ENCODE peak calls at places on chromosomes 13 and 19, in four cellular contexts. One of them, this sample, is unnamed.

GRCh38 chr19:46904114-46905060 is 43.6 kb downstream of the ARHGAP35 start:
- DNase-seq in K562: no peak
- DNase-seq in H1: no peak
- DNase-seq in SK-N-SH: peak; percentile 42
- DNase-seq in this sample: no peak

GRCh38 chr13:109974354-109974753 is 188.0 kb upstream of the IRS2 start:
- DNase-seq in K562: no peak
- DNase-seq in H1: no peak
- DNase-seq in SK-N-SH: no peak
- DNase-seq in this sample: no peak

GRCh38 chr19:44515031-44515430 is 14.4 kb downstream of the CEACAM20 start:
- DNase-seq in K562: no peak
- DNase-seq in H1: no peak
- DNase-seq in SK-N-SH: no peak
- DNase-seq in this sample: no peak

GRCh38 chr13:74134777-74135305 is 637 bp upstream of the KLF12 start:
- DNase-seq in K562: peak; percentile 12
- DNase-seq in H1: no peak
- DNase-seq in SK-N-SH: peak; percentile 84
- DNase-seq in this sample: peak; percentile 32

GRCh38 chr13:93965587-93965986 is 513.9 kb downstream of the DCT start:
- DNase-seq in K562: no peak
- DNase-seq in H1: no peak
- DNase-seq in SK-N-SH: no peak
- DNase-seq in this sample: no peak

GRCh38 chr13:49632156-49632555 is 3.8 kb downstream of the ARL11 start:
- DNase-seq in K562: no peak
- DNase-seq in H1: no peak
- DNase-seq in SK-N-SH: no peak
- DNase-seq in this sample: no peak

GRCh38 chr19:56076413-56076998 is 44.6 kb downstream of the ZNF787 start:
- DNase-seq in K562: peak; percentile 63
- DNase-seq in H1: no peak
- DNase-seq in SK-N-SH: peak; percentile 74
- DNase-seq in this sample: peak; percentile 74

GRCh38 chr13:112065867-112066623 is 904 bp upstream of the SOX1 start:
- DNase-seq in K562: no peak
- DNase-seq in H1: no peak
- DNase-seq in SK-N-SH: no peak
- DNase-seq in this sample: peak; percentile 66

GRCh38 chr19:45419396-45419795 is 4.3 kb downstream of the ERCC1 start:
- DNase-seq in K562: no peak
- DNase-seq in H1: no peak
- DNase-seq in SK-N-SH: no peak
- DNase-seq in this sample: no peak

GRCh38 chr13:65292488-65292901 is 1937.6 kb downstream of the PCDH9 start:
- DNase-seq in K562: no peak
- DNase-seq in H1: peak; percentile 3
- DNase-seq in SK-N-SH: peak; percentile 46
- DNase-seq in this sample: no peak

GRCh38 chr19:54247106-54247930 is 4.7 kb upstream of the LILRA6 start:
- DNase-seq in K562: no peak
- DNase-seq in H1: no peak
- DNase-seq in SK-N-SH: no peak
- DNase-seq in this sample: no peak

GRCh38 chr19:47725759-47726401 is 12.7 kb downstream of the EHD2 start:
- DNase-seq in K562: no peak
- DNase-seq in H1: no peak
- DNase-seq in SK-N-SH: no peak
- DNase-seq in this sample: no peak

GRCh38 chr13:107421028-107421427 is 794.3 kb downstream of the LIG4 start:
- DNase-seq in K562: no peak
- DNase-seq in H1: no peak
- DNase-seq in SK-N-SH: no peak
- DNase-seq in this sample: no peak

GRCh38 chr13:91058919-91059318 is 288.6 kb upstream of the MIR17HG start:
- DNase-seq in K562: no peak
- DNase-seq in H1: no peak
- DNase-seq in SK-N-SH: no peak
- DNase-seq in this sample: no peak

GRCh38 chr19:993831-994393 is 6.3 kb upstream of the GRIN3B start:
- DNase-seq in K562: no peak
- DNase-seq in H1: no peak
- DNase-seq in SK-N-SH: no peak
- DNase-seq in this sample: peak; percentile 63

DNA sequence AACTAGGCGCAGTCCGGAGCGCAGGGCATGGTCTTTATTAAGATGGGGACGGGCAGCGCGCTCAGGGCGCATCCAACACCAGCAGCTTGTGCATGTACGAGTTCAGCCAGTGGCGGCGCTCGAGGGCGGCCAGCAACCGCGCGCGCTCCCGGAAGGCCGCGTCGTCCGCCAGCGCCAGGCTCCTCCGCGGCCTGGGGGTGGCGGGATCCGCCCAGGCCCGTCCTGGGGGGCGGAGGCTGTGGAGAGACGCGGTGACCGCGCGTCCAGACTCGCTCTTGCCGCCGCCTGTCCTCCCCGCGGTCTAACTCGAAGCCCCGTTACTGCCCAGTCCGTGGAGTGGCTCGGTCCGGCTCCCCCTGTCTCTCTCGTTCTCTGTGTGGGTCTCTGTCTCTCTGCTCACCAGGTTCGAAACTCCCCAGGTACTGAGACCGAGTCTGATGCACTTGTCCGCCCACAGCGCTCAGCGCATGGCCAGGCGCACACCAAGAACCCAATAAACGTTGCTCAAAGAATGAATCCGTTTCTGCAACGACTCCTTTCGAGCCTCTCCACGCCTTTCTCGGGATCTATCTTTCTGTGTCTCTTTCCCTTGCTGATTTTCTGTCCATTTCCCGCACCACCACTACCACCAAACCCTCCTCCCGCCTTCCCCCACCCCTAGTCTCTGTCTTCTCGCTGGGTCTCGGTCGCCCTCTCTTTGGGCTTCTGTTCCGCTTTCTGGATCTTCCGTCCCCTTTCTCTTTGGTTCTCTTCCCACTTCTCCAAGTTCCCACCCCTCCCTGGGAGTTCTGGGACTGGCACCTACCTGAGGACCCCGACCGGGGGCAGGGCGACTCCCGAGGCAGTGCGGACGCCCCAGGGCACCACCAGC is 599 bp downstream of the PTH2 start:
- DNase-seq in K562: peak; percentile 91
- DNase-seq in H1: no peak
- DNase-seq in SK-N-SH: peak; percentile 85
- DNase-seq in this sample: peak; percentile 85
- TF ChIP-seq TEAD4 in K562: no peak
- TF ChIP-seq TEAD4 in H1: no peak
- TF ChIP-seq TEAD4 in SK-N-SH: no peak
- TF ChIP-seq TEAD4 in this sample: no peak

GRCh38 chr19:11191273-11191755 is 6.0 kb downstream of the KANK2 start:
- DNase-seq in K562: peak; percentile 73
- DNase-seq in H1: no peak
- DNase-seq in SK-N-SH: peak; percentile 71
- DNase-seq in this sample: peak; percentile 34
- TF ChIP-seq TEAD4 in K562: no peak
- TF ChIP-seq TEAD4 in H1: no peak
- TF ChIP-seq TEAD4 in SK-N-SH: no peak
- TF ChIP-seq TEAD4 in this sample: no peak

GRCh38 chr19:18513868-18514267 is 8.0 kb downstream of the ELL start:
- DNase-seq in K562: no peak
- DNase-seq in H1: no peak
- DNase-seq in SK-N-SH: peak; percentile 79
- DNase-seq in this sample: no peak
- TF ChIP-seq TEAD4 in K562: no peak
- TF ChIP-seq TEAD4 in H1: no peak
- TF ChIP-seq TEAD4 in SK-N-SH: no peak
- TF ChIP-seq TEAD4 in this sample: no peak

GRCh38 chr13:104385409-104385808 is 1319.2 kb upstream of the SLC10A2 start:
- DNase-seq in K562: no peak
- DNase-seq in H1: no peak
- DNase-seq in SK-N-SH: no peak
- DNase-seq in this sample: no peak
- TF ChIP-seq TEAD4 in K562: no peak
- TF ChIP-seq TEAD4 in H1: no peak
- TF ChIP-seq TEAD4 in SK-N-SH: no peak
- TF ChIP-seq TEAD4 in this sample: no peak

GRCh38 chr19:17055636-17056035 is 19.6 kb downstream of the HAUS8 start:
- DNase-seq in K562: no peak
- DNase-seq in H1: no peak
- DNase-seq in SK-N-SH: no peak
- DNase-seq in this sample: no peak
- TF ChIP-seq TEAD4 in K562: no peak
- TF ChIP-seq TEAD4 in H1: no peak
- TF ChIP-seq TEAD4 in SK-N-SH: no peak
- TF ChIP-seq TEAD4 in this sample: no peak

GRCh38 chr13:113936166-113936565 is 37.7 kb downstream of the C13orf46 start:
- DNase-seq in K562: no peak
- DNase-seq in H1: no peak
- DNase-seq in SK-N-SH: peak; percentile 18
- DNase-seq in this sample: no peak

GRCh38 chr13:113933901-113934300 is 40.0 kb downstream of the C13orf46 start:
- DNase-seq in K562: no peak
- DNase-seq in H1: no peak
- DNase-seq in SK-N-SH: no peak
- DNase-seq in this sample: no peak

GRCh38 chr13:113935523-113935922 is 38.4 kb downstream of the C13orf46 start:
- DNase-seq in K562: no peak
- DNase-seq in H1: no peak
- DNase-seq in SK-N-SH: peak; percentile 55
- DNase-seq in this sample: peak; percentile 34

GRCh38 chr13:113934576-113934975 is 39.3 kb downstream of the C13orf46 start:
- DNase-seq in K562: no peak
- DNase-seq in H1: no peak
- DNase-seq in SK-N-SH: peak; percentile 19
- DNase-seq in this sample: no peak

DNA sequence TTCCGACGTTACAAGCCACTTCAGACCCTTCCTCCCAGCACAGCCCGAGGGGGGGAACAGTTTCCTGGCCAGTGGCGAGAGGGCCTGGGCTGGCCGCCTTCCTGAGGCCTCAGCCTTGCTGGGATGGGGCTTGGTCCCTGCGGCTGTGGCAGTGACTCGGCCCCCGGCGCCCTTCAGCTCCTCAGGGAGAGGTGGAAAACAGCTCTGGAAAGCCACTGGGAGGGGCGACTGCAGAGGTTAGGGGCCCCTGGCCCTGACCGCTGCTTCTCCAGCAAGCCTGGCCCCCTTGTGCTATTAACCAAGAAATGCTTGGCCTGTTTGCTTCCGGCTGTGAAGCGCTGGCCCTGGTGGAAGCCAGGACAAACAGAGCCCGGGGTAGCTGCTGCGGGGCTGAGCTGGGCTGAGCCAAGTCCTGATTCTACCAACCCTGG is 38.8 kb downstream of the C13orf46 start:
- DNase-seq in K562: no peak
- DNase-seq in H1: no peak
- DNase-seq in SK-N-SH: peak; percentile 37
- DNase-seq in this sample: peak; percentile 38
- TF ChIP-seq TEAD4 in K562: no peak
- TF ChIP-seq TEAD4 in H1: no peak
- TF ChIP-seq TEAD4 in SK-N-SH: no peak
- TF ChIP-seq TEAD4 in this sample: no peak

GRCh38 chr19:18023596-18024212 is 15.7 kb downstream of the ARRDC2 start:
- DNase-seq in K562: peak; percentile 50
- DNase-seq in H1: no peak
- DNase-seq in SK-N-SH: no peak
- DNase-seq in this sample: no peak
- TF ChIP-seq TEAD4 in K562: no peak
- TF ChIP-seq TEAD4 in H1: no peak
- TF ChIP-seq TEAD4 in SK-N-SH: no peak
- TF ChIP-seq TEAD4 in this sample: no peak

GRCh38 chr19:34243876-34244578 is 10.3 kb upstream of the GARRE1 start:
- DNase-seq in K562: no peak
- DNase-seq in H1: no peak
- DNase-seq in SK-N-SH: no peak
- DNase-seq in this sample: no peak

GRCh38 chr19:34244611-34245299 is 9.6 kb upstream of the GARRE1 start:
- DNase-seq in K562: no peak
- DNase-seq in H1: no peak
- DNase-seq in SK-N-SH: no peak
- DNase-seq in this sample: no peak

GRCh38 chr19:34237939-34238338 is 16.4 kb upstream of the GARRE1 start:
- DNase-seq in K562: no peak
- DNase-seq in H1: no peak
- DNase-seq in SK-N-SH: no peak
- DNase-seq in this sample: no peak

GRCh38 chr19:34237283-34237682 is 17.1 kb upstream of the GARRE1 start:
- DNase-seq in K562: no peak
- DNase-seq in H1: no peak
- DNase-seq in SK-N-SH: no peak
- DNase-seq in this sample: no peak

GRCh38 chr19:34241513-34242337 is 12.6 kb upstream of the GARRE1 start:
- DNase-seq in K562: no peak
- DNase-seq in H1: peak; percentile 77
- DNase-seq in SK-N-SH: no peak
- DNase-seq in this sample: peak; percentile 87
- TF ChIP-seq TEAD4 in K562: no peak
- TF ChIP-seq TEAD4 in H1: no peak
- TF ChIP-seq TEAD4 in SK-N-SH: no peak
- TF ChIP-seq TEAD4 in this sample: no peak

GRCh38 chr19:4985551-4985991 is 16.7 kb downstream of the KDM4B start:
- DNase-seq in K562: no peak
- DNase-seq in H1: no peak
- DNase-seq in SK-N-SH: peak; percentile 41
- DNase-seq in this sample: no peak

GRCh38 chr19:4986056-4986455 is 17.1 kb downstream of the KDM4B start:
- DNase-seq in K562: no peak
- DNase-seq in H1: no peak
- DNase-seq in SK-N-SH: no peak
- DNase-seq in this sample: no peak

GRCh38 chr19:4987692-4988370 is 18.9 kb downstream of the KDM4B start:
- DNase-seq in K562: no peak
- DNase-seq in H1: no peak
- DNase-seq in SK-N-SH: no peak
- DNase-seq in this sample: no peak

GRCh38 chr19:4987286-4987685 is 18.4 kb downstream of the KDM4B start:
- DNase-seq in K562: no peak
- DNase-seq in H1: no peak
- DNase-seq in SK-N-SH: no peak
- DNase-seq in this sample: no peak

GRCh38 chr19:4986471-4986888 is 17.6 kb downstream of the KDM4B start:
- DNase-seq in K562: no peak
- DNase-seq in H1: no peak
- DNase-seq in SK-N-SH: no peak
- DNase-seq in this sample: no peak
- TF ChIP-seq TEAD4 in K562: no peak
- TF ChIP-seq TEAD4 in H1: no peak
- TF ChIP-seq TEAD4 in SK-N-SH: no peak
- TF ChIP-seq TEAD4 in this sample: no peak

DNA sequence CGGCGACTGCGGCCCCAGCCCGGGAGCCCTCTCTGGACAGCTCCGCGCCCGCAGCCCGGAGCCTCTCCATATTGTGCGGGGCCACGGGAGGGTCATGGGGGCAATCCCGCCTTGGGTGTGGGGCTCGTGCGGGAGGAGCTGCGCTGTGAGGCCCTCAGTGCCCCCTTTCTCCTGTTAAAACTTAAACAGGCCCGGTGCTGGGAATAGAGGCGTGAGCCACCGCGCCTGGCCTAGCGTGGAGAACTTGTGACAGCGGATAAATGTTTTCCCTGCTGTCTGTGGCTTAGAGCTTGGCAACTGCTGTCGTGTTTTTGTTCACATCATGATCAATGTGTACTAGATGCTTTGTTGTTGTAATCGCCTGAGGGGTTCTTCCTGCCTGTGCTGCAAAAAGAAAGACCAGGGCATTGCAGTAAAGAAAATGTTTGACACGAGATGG is 588 bp downstream of the ZNF844 start:
- DNase-seq in K562: no peak
- DNase-seq in H1: no peak
- DNase-seq in SK-N-SH: no peak
- DNase-seq in this sample: no peak
- TF ChIP-seq TEAD4 in K562: no peak
- TF ChIP-seq TEAD4 in H1: no peak
- TF ChIP-seq TEAD4 in SK-N-SH: no peak
- TF ChIP-seq TEAD4 in this sample: no peak

This sample was measured in WTC11.